ENCODE peak calls at places on chromosomes 1 and 21, in nine cellular contexts. Z is IMR-90, Q is tibial nerve, F is pancreas, R is ovary, U is astrocyte of the spinal cord, V is endothelial cell of umbilical vein, C is retinal pigment epithelial cell, L is bronchial epithelial cell. J is an unnamed sample.

GRCh38 chr1:47948126-47948525 is 49.1 kb downstream of the TRABD2B start:
- DNase-seq in L (peak), F (peak), Q (no peak), V (no peak), U (no peak), R (no peak), C (no peak), Z (no peak), J (peak)

GRCh38 chr21:44944596-44944995 is 4.8 kb downstream of the SLX9 start:
- DNase-seq in R (no peak), V (no peak), Z (no peak), Q (no peak), C (no peak), F (no peak), L (no peak), U (no peak), J (no peak)

GRCh38 chr1:183477986-183478781 is 5.9 kb downstream of the SMG7 start:
- DNase-seq in L (no peak), V (no peak), F (no peak), U (no peak), Z (no peak), Q (no peak), C (no peak), R (no peak), J (no peak)

GRCh38 chr1:55010887-55011217 is 12.1 kb downstream of the BSND start:
- DNase-seq in C (no peak), V (no peak), Q (no peak), L (no peak), R (no peak), F (no peak), U (no peak), Z (no peak), J (no peak)

GRCh38 chr21:20998456-20998789 is 214 bp downstream of the NCAM2 start:
- DNase-seq in R (no peak), L (peak), V (peak), Z (no peak), F (no peak), U (no peak), C (no peak), Q (no peak), J (no peak)

GRCh38 chr1:155070721-155071556 is 7.4 kb downstream of the EFNA4 start:
- DNase-seq in F (peak), V (peak), Q (peak), U (peak), L (peak), Z (peak), C (no peak), R (peak), J (peak)

GRCh38 chr1:244349581-244350001 is 102.1 kb downstream of the ADSS2 start:
- DNase-seq in Z (peak), F (no peak), V (peak), U (peak), L (no peak), Q (no peak), C (no peak), R (no peak), J (peak)

GRCh38 chr21:26449161-26449560 is 123.9 kb downstream of the CYYR1 start:
- DNase-seq in R (no peak), L (peak), Q (no peak), C (no peak), F (no peak), Z (peak), U (peak), V (peak), J (peak)

GRCh38 chr1:237910834-237911233 is 20.1 kb upstream of the ZP4 start:
- DNase-seq in C (no peak), F (no peak), Q (no peak), V (no peak), U (no peak), L (peak), R (no peak), Z (no peak), J (no peak)

GRCh38 chr1:216936779-216937178 is 213.6 kb upstream of the ESRRG start:
- DNase-seq in U (no peak), Z (no peak), V (no peak), R (no peak), F (no peak), Q (no peak), C (no peak), L (no peak), J (no peak)

GRCh38 chr21:31425158-31425557 is 81.1 kb upstream of the TIAM1 start:
- DNase-seq in F (no peak), L (no peak), C (no peak), Q (no peak), R (no peak), Z (no peak), V (no peak), U (no peak), J (no peak)

GRCh38 chr1:32341186-32341757 is 5.2 kb upstream of the MARCKSL1 start:
- DNase-seq in Z (no peak), Q (no peak), F (no peak), V (no peak), U (no peak), C (no peak), L (no peak), R (no peak), J (no peak)

GRCh38 chr1:204149107-204149506 is 2.7 kb downstream of the ETNK2 start:
- DNase-seq in R (no peak), U (no peak), F (no peak), V (no peak), Z (no peak), C (no peak), L (no peak), Q (no peak), J (no peak)

GRCh38 chr1:204149635-204150565 is 1.9 kb downstream of the ETNK2 start:
- DNase-seq in Z (no peak), C (no peak), F (no peak), R (peak), L (no peak), V (no peak), U (no peak), Q (peak), J (no peak)

GRCh38 chr1:204151562-204152309 is at the start of gene ETNK2:
- DNase-seq in Q (peak), Z (peak), U (peak), C (no peak), R (peak), V (peak), L (no peak), F (peak), J (peak)

GRCh38 chr1:204152310-204153044 is 633 bp upstream of the ETNK2 start:
- DNase-seq in F (peak), U (no peak), C (no peak), V (no peak), R (no peak), L (no peak), Z (no peak), Q (peak), J (no peak)

GRCh38 chr1:204150702-204151561 is 912 bp downstream of the ETNK2 start:
- DNase-seq in C (no peak), Z (no peak), L (no peak), U (no peak), V (no peak), Q (peak), R (peak), F (peak), J (no peak)
- H3K4me3 ChIP-seq in C (peak), Z (peak), L (peak), U (peak), V (peak), Q (peak), R (peak), F (peak), J (peak)

GRCh38 chr1:173545688-173546087 is 57.2 kb downstream of the SLC9C2 start:
- DNase-seq in V (no peak), C (no peak), Z (no peak), U (no peak), R (no peak), F (no peak), L (peak), Q (no peak), J (no peak)
- TF ChIP-seq CTCF in V (no peak), C (no peak), Z (no peak), U (no peak), R (no peak), F (no peak), L (no peak), Q (no peak), J (no peak)

GRCh38 chr1:193070395-193070753 is 11.0 kb downstream of the RO60 start:
- DNase-seq in U (peak), R (no peak), F (no peak), C (no peak), Q (no peak), L (no peak), V (no peak), Z (no peak), J (no peak)
- H3K4me3 ChIP-seq in U (no peak), R (no peak), F (no peak), C (no peak), Q (no peak), L (no peak), V (no peak), Z (no peak), J (no peak)

DNA sequence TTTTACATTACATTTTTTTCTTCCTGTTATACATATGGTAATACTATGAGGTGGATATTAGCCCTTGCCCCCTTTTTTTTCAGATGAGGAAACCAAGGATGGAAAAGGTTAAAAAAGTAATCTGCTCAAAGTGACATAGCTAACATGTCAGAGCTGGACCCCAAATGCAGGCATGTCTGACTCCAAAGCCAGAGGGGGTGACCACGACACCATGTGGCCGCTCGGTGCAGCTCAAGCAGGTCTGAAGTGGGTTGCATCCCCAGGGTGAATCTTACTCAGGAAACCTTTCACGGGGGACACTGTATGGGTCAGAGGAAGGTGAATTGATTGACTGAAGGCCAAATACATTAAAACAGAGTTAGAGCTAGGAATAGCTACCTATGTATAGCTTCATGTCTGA is 34.8 kb downstream of the CD34 start:
- DNase-seq in C (no peak), Z (no peak), F (no peak), R (peak), U (no peak), L (no peak), Q (no peak), V (no peak), J (no peak)
- TF ChIP-seq CTCF in C (peak), Z (peak), F (no peak), R (no peak), U (peak), L (no peak), Q (no peak), V (peak), J (peak)

DNA sequence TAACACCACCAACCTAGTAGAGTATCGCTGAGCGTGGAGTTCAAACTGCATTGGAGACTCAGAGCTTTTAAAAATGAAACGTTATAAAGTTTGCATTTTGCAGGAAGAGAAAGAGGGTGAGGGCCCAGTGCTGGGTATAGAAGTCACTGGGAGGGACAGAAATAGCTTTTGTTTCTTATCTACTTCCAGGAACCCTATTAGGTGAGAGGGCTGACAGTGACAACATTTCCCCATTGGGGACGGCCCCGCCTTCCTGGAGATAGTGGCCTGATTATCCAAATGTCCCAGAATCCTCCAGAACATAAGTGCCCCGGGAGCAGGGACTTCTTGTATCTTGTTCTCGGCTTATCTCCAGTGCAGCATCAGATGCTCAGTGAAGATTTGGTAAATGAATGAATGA is 574.9 kb downstream of the PTPRU start:
- DNase-seq in Q (no peak), L (no peak), C (no peak), U (no peak), F (no peak), V (no peak), R (no peak), Z (no peak), J (no peak)
- H3K4me3 ChIP-seq in Q (no peak), L (no peak), C (no peak), U (no peak), F (no peak), V (no peak), R (no peak), Z (no peak), J (no peak)

GRCh38 chr21:41659791-41660560 is 106.9 kb downstream of the RIPK4 start:
- DNase-seq in Z (peak), F (no peak), U (peak), R (no peak), L (no peak), V (no peak), Q (peak), C (peak), J (peak)
- TF ChIP-seq CTCF in Z (no peak), F (no peak), U (peak), R (no peak), L (no peak), V (no peak), Q (no peak), C (peak), J (peak)

GRCh38 chr1:230273141-230273710 is 152.9 kb downstream of the PGBD5 start:
- DNase-seq in C (no peak), Z (no peak), V (no peak), F (no peak), R (peak), U (no peak), L (no peak), Q (no peak), J (no peak)

GRCh38 chr1:230271396-230272035 is 154.6 kb downstream of the PGBD5 start:
- DNase-seq in R (peak), V (no peak), L (no peak), F (no peak), C (no peak), Z (no peak), U (no peak), Q (no peak), J (no peak)

GRCh38 chr1:230272557-230272956 is 153.6 kb downstream of the PGBD5 start:
- DNase-seq in L (no peak), R (peak), U (no peak), Q (no peak), C (no peak), Z (no peak), F (no peak), V (no peak), J (no peak)

GRCh38 chr1:230270185-230270939 is 155.8 kb downstream of the PGBD5 start:
- DNase-seq in R (peak), F (no peak), U (no peak), Q (no peak), V (peak), L (no peak), C (no peak), Z (peak), J (no peak)

GRCh38 chr1:230270940-230271325 is 155.2 kb downstream of the PGBD5 start:
- DNase-seq in Q (no peak), F (no peak), L (no peak), Z (no peak), U (no peak), C (no peak), V (no peak), R (peak), J (no peak)
- H3K4me3 ChIP-seq in Q (no peak), F (no peak), L (no peak), Z (no peak), U (no peak), C (no peak), V (no peak), R (no peak), J (no peak)

GRCh38 chr1:234605983-234606730 is 3.8 kb downstream of the IRF2BP2 start:
- DNase-seq in L (no peak), R (no peak), V (peak), C (no peak), F (peak), U (peak), Q (no peak), Z (peak), J (peak)

GRCh38 chr1:234606731-234607090 is 3.3 kb downstream of the IRF2BP2 start:
- DNase-seq in C (no peak), R (no peak), F (no peak), V (no peak), Z (no peak), L (no peak), Q (no peak), U (no peak), J (no peak)

GRCh38 chr1:234608720-234609527 is 1.1 kb downstream of the IRF2BP2 start:
- DNase-seq in U (peak), L (no peak), C (no peak), Q (no peak), V (peak), Z (no peak), R (peak), F (peak), J (peak)

GRCh38 chr1:234608026-234608719 is 1.8 kb downstream of the IRF2BP2 start:
- DNase-seq in V (peak), U (peak), C (peak), R (peak), Q (peak), Z (peak), L (peak), F (peak), J (peak)

GRCh38 chr1:234607091-234608025 is 2.6 kb downstream of the IRF2BP2 start:
- DNase-seq in F (peak), V (peak), U (peak), Q (no peak), R (peak), Z (no peak), C (no peak), L (no peak), J (peak)
- TF ChIP-seq CTCF in F (no peak), V (peak), U (peak), Q (peak), R (no peak), Z (peak), C (peak), L (peak), J (no peak)